ENCODE peak calls at places on chromosomes 7 and 10, in four cellular contexts. Y, A, I and G are unnamed samples.

GRCh38 chr10:129761981-129762956 is 201.8 kb downstream of the EBF3 start:
- DNase-seq in Y (no peak), A (no peak), I (no peak), G (no peak)

GRCh38 chr10:1409359-1409750 is 328.0 kb downstream of the ADARB2 start:
- DNase-seq in Y (no peak), A (no peak), I (no peak), G (no peak)

GRCh38 chr10:109982123-109982522 is 25.7 kb upstream of the ADD3 start:
- DNase-seq in Y (no peak), A (no peak), I (peak), G (no peak)

GRCh38 chr7:106112118-106112971 is at the start of gene SYPL1:
- DNase-seq in Y (peak), A (peak), I (peak), G (peak)

GRCh38 chr7:24742764-24743163 is 14.5 kb downstream of the GSDME start:
- DNase-seq in Y (no peak), A (no peak), I (no peak), G (no peak)

GRCh38 chr7:70614237-70614984 is 517.5 kb upstream of the GALNT17 start:
- DNase-seq in Y (no peak), A (no peak), I (no peak), G (no peak)

GRCh38 chr7:134548877-134549276 is at the start of gene AKR1B15:
- DNase-seq in Y (no peak), A (peak), I (no peak), G (peak)

GRCh38 chr10:33930079-33930478 is 595.6 kb upstream of the NRP1 start:
- DNase-seq in Y (no peak), A (no peak), I (no peak), G (no peak)

GRCh38 chr7:24500599-24501451 is 72.4 kb upstream of the PALS2 start:
- DNase-seq in Y (no peak), A (no peak), I (no peak), G (no peak)

GRCh38 chr10:132679217-132679595 is 106.7 kb downstream of the NKX6-2 start:
- DNase-seq in Y (no peak), A (no peak), I (no peak), G (no peak)

GRCh38 chr7:16753932-16754571 is 497 bp downstream of the TSPAN13 start:
- DNase-seq in Y (peak), A (no peak), I (peak), G (no peak)

GRCh38 chr7:11533229-11533820 is 298.7 kb downstream of the THSD7A start:
- DNase-seq in Y (no peak), A (no peak), I (no peak), G (no peak)

GRCh38 chr7:128170461-128170860 is 70.6 kb upstream of the LEP start:
- DNase-seq in Y (no peak), A (no peak), I (no peak), G (no peak)

GRCh38 chr7:3461923-3462322 is 160.9 kb downstream of the SDK1 start:
- DNase-seq in Y (no peak), A (no peak), I (no peak), G (no peak)

GRCh38 chr7:6026011-6026819 is 5.0 kb upstream of the ANKRD61 start:
- DNase-seq in Y (peak), A (peak), I (peak), G (peak)

GRCh38 chr7:37092548-37092947 is 356.1 kb downstream of the ELMO1 start:
- DNase-seq in Y (no peak), A (no peak), I (no peak), G (no peak)

GRCh38 chr7:158124671-158125079 is 462.9 kb downstream of the PTPRN2 start:
- DNase-seq in Y (no peak), A (no peak), I (no peak), G (no peak)

GRCh38 chr10:84290235-84290634 is 38.2 kb upstream of the CCSER2 start:
- DNase-seq in Y (no peak), A (no peak), I (no peak), G (no peak)

GRCh38 chr7:151697942-151698341 is 178.2 kb upstream of the RHEB start:
- DNase-seq in Y (no peak), A (no peak), I (no peak), G (no peak)

GRCh38 chr10:60480865-60481563 is 91.3 kb upstream of the ANK3 start:
- DNase-seq in Y (no peak), A (no peak), I (no peak), G (peak)

GRCh38 chr10:86282664-86283465 is 83.7 kb downstream of the GRID1 start:
- DNase-seq in Y (no peak), A (no peak), I (no peak), G (no peak)

GRCh38 chr10:1074063-1074747 is 18.0 kb downstream of the WDR37 start:
- DNase-seq in Y (no peak), A (no peak), I (no peak), G (no peak)

GRCh38 chr10:102413053-102413705 is 5.4 kb downstream of the PSD start:
- DNase-seq in Y (no peak), A (no peak), I (peak), G (no peak)

GRCh38 chr7:98399903-98400537 is 870 bp downstream of the BAIAP2L1 start:
- DNase-seq in Y (no peak), A (no peak), I (no peak), G (peak)

GRCh38 chr7:98396768-98397167 is 4.1 kb downstream of the BAIAP2L1 start:
- DNase-seq in Y (no peak), A (no peak), I (no peak), G (no peak)

GRCh38 chr7:98399462-98399861 is 1.4 kb downstream of the BAIAP2L1 start:
- DNase-seq in Y (no peak), A (no peak), I (no peak), G (no peak)

GRCh38 chr7:98400538-98401427 is at the start of gene BAIAP2L1:
- DNase-seq in Y (peak), A (peak), I (peak), G (peak)

DNA sequence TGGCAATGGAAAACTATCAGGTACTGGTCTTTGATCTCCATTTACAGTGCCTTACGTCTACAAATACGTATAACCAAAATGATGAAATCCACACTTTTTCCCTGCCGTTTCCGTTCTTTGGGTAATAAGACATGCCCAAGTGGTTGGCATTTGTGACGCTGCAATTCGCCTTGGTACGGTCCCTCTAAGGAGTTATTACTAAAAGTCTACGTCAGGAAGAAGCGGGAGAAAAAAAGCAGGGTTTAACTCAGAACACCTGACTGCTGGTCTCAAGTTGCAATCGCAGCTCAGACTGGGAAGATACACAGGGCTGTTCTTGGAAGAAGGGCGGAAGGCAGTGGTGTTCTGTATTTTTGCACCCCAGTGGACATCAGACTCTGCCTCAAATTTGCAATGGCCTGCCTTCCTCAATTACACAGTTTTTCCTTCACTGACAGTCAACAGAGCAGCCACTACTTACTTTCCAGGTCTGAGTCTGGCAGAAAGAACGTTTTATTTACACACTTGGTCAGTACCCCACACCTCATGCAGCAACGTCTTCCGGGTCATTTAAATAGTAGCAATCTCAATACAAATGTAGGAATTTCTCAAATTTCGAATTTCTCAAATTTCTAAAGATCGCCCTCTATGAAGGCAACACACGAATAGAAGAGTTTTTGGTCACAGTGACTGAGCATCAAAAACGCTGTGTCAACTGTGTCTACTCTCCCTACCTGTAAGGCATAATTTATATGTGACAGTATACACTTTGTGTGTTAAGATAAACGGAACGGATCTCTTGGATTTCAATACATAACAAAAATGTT is 2.1 kb downstream of the BAIAP2L1 start:
- DNase-seq in Y (no peak), A (no peak), I (no peak), G (peak)
- H3K4me3 ChIP-seq in Y (peak), A (peak), I (peak), G (peak)

DNA sequence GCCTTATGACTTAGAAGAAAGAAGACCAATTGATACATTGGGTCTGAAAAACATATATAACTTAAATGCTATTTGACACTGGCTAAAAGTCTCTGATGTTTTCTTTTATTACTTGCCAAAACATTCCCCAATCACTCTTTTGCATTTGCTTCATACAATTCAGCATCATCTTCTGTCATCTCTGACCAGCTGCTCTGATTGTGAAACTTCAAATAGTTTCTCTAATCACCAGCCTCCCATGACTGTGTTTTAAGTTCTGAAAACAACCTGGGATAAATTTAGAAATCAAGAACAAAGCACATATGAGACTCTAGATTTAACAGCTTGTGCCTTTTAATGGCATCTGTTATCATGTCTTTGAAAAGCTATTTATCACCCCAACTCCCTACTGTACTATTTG is 208.4 kb upstream of the KCND2 start:
- DNase-seq in Y (no peak), A (peak), I (no peak), G (no peak)
- TF ChIP-seq CHD4 in Y (no peak), A (no peak), I (no peak), G (no peak)

GRCh38 chr7:144386741-144387140 is 16.8 kb downstream of the NOBOX start:
- DNase-seq in Y (no peak), A (no peak), I (no peak), G (no peak)

GRCh38 chr7:144384555-144385245 is 18.8 kb downstream of the NOBOX start:
- DNase-seq in Y (no peak), A (no peak), I (no peak), G (peak)

GRCh38 chr7:144388950-144389349 is 14.5 kb downstream of the NOBOX start:
- DNase-seq in Y (no peak), A (no peak), I (no peak), G (no peak)

GRCh38 chr7:144379791-144380384 is 23.6 kb downstream of the NOBOX start:
- DNase-seq in Y (no peak), A (no peak), I (no peak), G (no peak)

DNA sequence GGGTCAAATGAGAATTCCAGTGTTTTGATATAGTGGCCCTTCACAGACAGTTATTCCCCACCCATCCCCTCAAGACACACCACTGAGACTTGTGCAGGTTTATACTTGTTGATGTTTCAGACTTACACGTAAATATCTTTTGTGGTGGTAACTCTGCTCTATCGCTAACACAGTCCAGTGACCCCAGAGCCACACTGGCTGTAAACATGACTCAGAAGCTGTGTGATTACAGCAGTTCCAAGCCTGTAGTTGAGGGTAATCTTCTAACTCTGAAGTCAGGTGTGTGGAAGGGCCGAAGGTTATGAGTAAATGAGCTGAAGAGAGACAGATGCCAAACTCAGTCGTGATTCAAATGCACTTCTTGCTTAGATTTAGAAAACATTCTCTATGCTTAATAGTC is 19.4 kb downstream of the NOBOX start:
- DNase-seq in Y (peak), A (peak), I (no peak), G (peak)
- H3K4me3 ChIP-seq in Y (no peak), A (no peak), I (no peak), G (no peak)

GRCh38 chr7:64687249-64687648 is 21.3 kb downstream of the ZNF107 start:
- DNase-seq in Y (no peak), A (no peak), I (no peak), G (no peak)

GRCh38 chr7:64686493-64687184 is 20.7 kb downstream of the ZNF107 start:
- DNase-seq in Y (peak), A (no peak), I (no peak), G (no peak)

GRCh38 chr7:64685091-64685490 is 19.2 kb downstream of the ZNF107 start:
- DNase-seq in Y (no peak), A (no peak), I (no peak), G (no peak)

GRCh38 chr7:64685741-64686140 is 19.8 kb downstream of the ZNF107 start:
- DNase-seq in Y (no peak), A (no peak), I (no peak), G (no peak)
- TF ChIP-seq CHD4 in Y (no peak), A (no peak), I (no peak), G (no peak)